ENCODE peak calls at places on chromosome 6, in four cellular contexts. L is Panc1, N is fibroblast of the aortic adventitia, M is heart right ventricle. H is an unnamed sample.

GRCh38 chr6:38107073-38107472 is 287.5 kb downstream of the ZFAND3 start:
- DNase-seq in L (no peak), N (no peak), M (no peak), H (no peak)

GRCh38 chr6:112296122-112296521 is 41.8 kb upstream of the LAMA4 start:
- DNase-seq in L (peak), N (peak), M (no peak), H (peak)

GRCh38 chr6:114052141-114052540 is 81.2 kb upstream of the HDAC2 start:
- DNase-seq in L (no peak), N (no peak), M (no peak), H (no peak)

GRCh38 chr6:158142789-158143188 is 25.3 kb downstream of the SERAC1 start:
- DNase-seq in L (peak), N (peak), M (no peak), H (peak)

GRCh38 chr6:37516076-37516919 is 16.6 kb upstream of the CCDC167 start:
- DNase-seq in L (no peak), N (no peak), M (no peak), H (peak)

GRCh38 chr6:126337323-126337722 is 2.6 kb upstream of the CENPW start:
- DNase-seq in L (no peak), N (peak), M (no peak), H (no peak)

GRCh38 chr6:161105408-161105807 is 113.8 kb downstream of the MAP3K4 start:
- DNase-seq in L (no peak), N (no peak), M (no peak), H (no peak)

GRCh38 chr6:157143171-157143884 is 180.0 kb downstream of the TMEM242 start:
- DNase-seq in L (no peak), N (peak), M (peak), H (peak)

GRCh38 chr6:90297124-90297865 is 652 bp upstream of the BACH2 start:
- DNase-seq in L (no peak), N (no peak), M (no peak), H (no peak)

GRCh38 chr6:2797564-2798014 is 32.4 kb downstream of the WRNIP1 start:
- DNase-seq in L (no peak), N (no peak), M (no peak), H (no peak)

GRCh38 chr6:141956046-141956761 is 176.5 kb upstream of the GJE1 start:
- DNase-seq in L (no peak), N (peak), M (peak), H (peak)

GRCh38 chr6:11251553-11252358 is 19.3 kb upstream of the NEDD9 start:
- DNase-seq in L (no peak), N (peak), M (peak), H (peak)

GRCh38 chr6:103405321-103405720 is 1454.4 kb downstream of the HACE1 start:
- DNase-seq in L (no peak), N (no peak), M (no peak), H (no peak)

GRCh38 chr6:162512744-162513143 is 214.8 kb downstream of the PRKN start:
- DNase-seq in L (no peak), N (no peak), M (no peak), H (no peak)

GRCh38 chr6:109143191-109143590 is 47.9 kb downstream of the CEP57L1 start:
- DNase-seq in L (no peak), N (no peak), M (no peak), H (no peak)

GRCh38 chr6:71385111-71385822 is 96.7 kb downstream of the OGFRL1 start:
- DNase-seq in L (no peak), N (no peak), M (no peak), H (no peak)

GRCh38 chr6:53641348-53641747 is 24.2 kb downstream of the KLHL31 start:
- DNase-seq in L (no peak), N (no peak), M (no peak), H (no peak)

GRCh38 chr6:33848498-33848897 is 44.7 kb upstream of the MLN start:
- DNase-seq in L (no peak), N (no peak), M (no peak), H (no peak)

GRCh38 chr6:11921017-11921438 is 91.1 kb upstream of the HIVEP1 start:
- DNase-seq in L (no peak), N (peak), M (no peak), H (peak)

GRCh38 chr6:144252289-144252688 is 32.8 kb upstream of the UTRN start:
- DNase-seq in L (no peak), N (peak), M (no peak), H (no peak)

GRCh38 chr6:142867988-142868818 is 76.8 kb downstream of the HIVEP2 start:
- DNase-seq in L (no peak), N (peak), M (no peak), H (peak)

GRCh38 chr6:47276377-47276776 is 33.3 kb downstream of the TNFRSF21 start:
- DNase-seq in L (no peak), N (no peak), M (no peak), H (no peak)

GRCh38 chr6:108260126-108260808 is 573 bp downstream of the SNX3 start:
- DNase-seq in L (no peak), N (peak), M (peak), H (peak)

GRCh38 chr6:83853178-83853967 is at the start of gene RIPPLY2:
- DNase-seq in L (no peak), N (peak), M (no peak), H (peak)

GRCh38 chr6:21915707-21916399 is 322.3 kb downstream of the SOX4 start:
- DNase-seq in L (no peak), N (peak), M (no peak), H (no peak)

GRCh38 chr6:145206247-145206907 is 528.9 kb downstream of the EPM2A start:
- DNase-seq in L (no peak), N (peak), M (no peak), H (peak)

GRCh38 chr6:13413906-13414555 is 73.4 kb downstream of the GFOD1 start:
- DNase-seq in L (no peak), N (peak), M (no peak), H (no peak)

DNA sequence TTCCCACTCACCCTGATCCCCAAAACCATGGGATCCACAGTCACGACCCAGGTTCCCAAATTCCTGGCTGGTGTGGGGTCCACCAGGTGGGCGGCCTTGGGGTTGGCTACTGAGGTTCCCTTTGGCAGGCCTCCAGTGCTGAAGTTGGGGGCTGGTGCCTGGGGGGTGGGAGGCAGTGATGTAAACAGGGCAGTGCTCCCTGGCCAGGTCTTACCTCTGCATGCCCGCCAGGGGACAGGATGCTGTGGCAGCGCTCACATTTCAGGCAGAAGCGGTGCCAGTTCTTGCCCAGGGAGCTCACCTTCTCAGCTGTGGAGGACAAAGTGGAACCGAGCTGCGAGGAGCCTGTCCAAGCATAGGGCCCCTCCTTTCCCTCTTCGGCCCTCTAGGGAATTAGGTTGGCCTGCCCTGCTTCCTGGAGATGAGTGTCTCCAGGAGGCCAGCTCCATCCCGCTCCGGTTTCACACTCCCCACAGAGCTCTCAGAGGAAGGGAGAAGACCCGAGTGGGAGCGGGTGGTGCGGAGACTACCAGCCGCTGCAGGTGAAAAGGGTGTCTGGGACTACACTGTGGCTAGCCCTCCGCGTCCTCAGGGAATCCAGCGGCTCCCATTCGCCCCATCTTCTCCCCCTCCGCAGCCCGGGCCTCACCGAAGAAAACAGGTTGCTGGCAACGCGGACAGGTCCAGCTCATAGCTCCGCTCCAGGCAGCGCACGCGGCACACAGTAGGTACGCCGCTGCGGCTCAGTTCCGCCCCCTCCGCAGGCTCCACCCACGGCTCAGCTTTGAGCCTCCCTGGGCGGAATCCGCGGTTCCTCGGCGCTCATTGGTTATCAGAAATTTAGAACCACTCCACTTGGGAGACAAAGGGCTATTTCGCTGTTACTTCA is at the start of gene CRIP3:
- DNase-seq in L (peak), N (peak), M (peak), H (no peak)
- H3K4me3 ChIP-seq in L (peak), N (peak), M (peak), H (peak)

GRCh38 chr6:4370066-4370465 is 234.7 kb upstream of the ECI2 start:
- DNase-seq in L (no peak), N (peak), M (no peak), H (peak)
- H3K4me3 ChIP-seq in L (no peak), N (peak), M (no peak), H (no peak)

GRCh38 chr6:132695773-132696172 is 18.1 kb downstream of the VNN1 start:
- DNase-seq in L (no peak), N (no peak), M (no peak), H (no peak)
- H3K4me3 ChIP-seq in L (no peak), N (no peak), M (no peak), H (no peak)

GRCh38 chr6:26609463-26609862 is 12.7 kb downstream of the ABT1 start:
- DNase-seq in L (no peak), N (no peak), M (no peak), H (no peak)

GRCh38 chr6:26613201-26613600 is 16.4 kb downstream of the ABT1 start:
- DNase-seq in L (no peak), N (no peak), M (no peak), H (no peak)

GRCh38 chr6:26611599-26611998 is 14.8 kb downstream of the ABT1 start:
- DNase-seq in L (no peak), N (no peak), M (no peak), H (no peak)

DNA sequence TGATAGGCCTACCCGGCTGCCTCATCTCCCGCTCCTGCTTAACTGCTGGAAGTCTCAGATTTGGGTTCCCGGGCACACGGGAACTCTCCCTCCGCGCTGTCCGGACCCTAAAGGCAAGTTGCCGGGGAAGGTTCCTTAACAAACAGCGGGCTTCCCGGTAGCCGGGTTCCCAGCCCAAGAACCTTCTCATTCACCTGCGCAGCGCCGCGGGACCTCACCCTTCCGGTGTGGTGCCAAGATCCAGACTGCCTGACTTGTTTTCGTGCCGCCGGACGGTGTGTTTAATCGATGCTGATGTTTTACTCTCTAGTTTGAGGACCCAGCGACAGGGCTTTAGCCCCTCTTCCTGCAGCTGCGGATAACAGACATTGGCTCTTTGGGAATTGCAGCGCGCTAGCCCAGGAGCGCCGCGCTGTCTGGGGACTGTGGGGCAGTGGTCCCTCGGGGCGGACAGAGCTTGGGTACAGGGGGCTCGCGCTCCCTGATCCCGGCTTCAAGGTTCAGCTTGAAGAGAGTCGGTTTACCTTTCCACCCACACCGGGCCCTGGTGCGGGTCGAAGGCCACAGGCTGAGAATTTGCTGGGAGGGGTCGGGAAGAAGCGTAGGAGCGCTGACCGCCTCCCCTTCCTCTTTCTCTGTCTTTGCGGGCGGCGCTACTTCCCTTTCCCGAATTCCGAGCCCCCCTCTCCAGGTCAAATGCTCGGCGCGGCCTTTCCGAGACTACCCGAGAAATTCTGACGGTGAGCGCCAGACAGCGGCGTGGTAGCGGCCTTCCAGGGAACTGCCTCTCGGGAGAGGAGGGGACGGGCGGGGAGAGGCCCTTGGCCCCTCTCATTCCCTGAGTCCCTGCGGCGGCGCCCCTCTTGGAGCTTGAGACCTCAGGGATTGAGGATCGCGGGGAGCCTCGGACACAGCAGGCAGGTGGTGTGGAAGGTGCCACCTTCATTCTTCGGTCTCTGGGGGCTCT is 17.2 kb downstream of the ABT1 start:
- DNase-seq in L (no peak), N (no peak), M (no peak), H (no peak)
- H3K4me3 ChIP-seq in L (no peak), N (no peak), M (peak), H (peak)

H was measured in astrocyte of the spinal cord.